ENCODE peak calls at places on chromosomes 3 and 15, in ten cellular contexts. One of them, this sample, is unnamed. For H3K9me3, the result is how much of the 10 kb centered on the place peaks cover.

GRCh38 chr3:101722394-101723173 is 1.8 kb upstream of the CEP97 start:
- DNase-seq in A673: no peak
- DNase-seq in right lobe of liver: no peak
- DNase-seq in left lung: no peak
- DNase-seq in endodermal cell: no peak
- DNase-seq in psoas muscle: no peak
- DNase-seq in esophagus squamous epithelium: no peak
- DNase-seq in left ventricle myocardium inferior: no peak
- DNase-seq in CD8-positive, alpha-beta T cell: no peak
- DNase-seq in astrocyte: no peak
- DNase-seq in this sample: no peak

GRCh38 chr3:52394751-52395502 is 50.0 kb downstream of the SEMA3G start:
- DNase-seq in endodermal cell: no peak
- DNase-seq in CD8-positive, alpha-beta T cell: no peak
- DNase-seq in right lobe of liver: peak
- DNase-seq in A673: no peak
- DNase-seq in psoas muscle: peak
- DNase-seq in esophagus squamous epithelium: no peak
- DNase-seq in left lung: no peak
- DNase-seq in astrocyte: no peak
- DNase-seq in left ventricle myocardium inferior: peak
- DNase-seq in this sample: no peak

GRCh38 chr3:96814581-96815567 is at the start of gene EPHA6:
- DNase-seq in right lobe of liver: no peak
- DNase-seq in astrocyte: no peak
- DNase-seq in endodermal cell: peak
- DNase-seq in psoas muscle: peak
- DNase-seq in CD8-positive, alpha-beta T cell: no peak
- DNase-seq in esophagus squamous epithelium: no peak
- DNase-seq in left ventricle myocardium inferior: no peak
- DNase-seq in left lung: no peak
- DNase-seq in A673: no peak
- DNase-seq in this sample: no peak

GRCh38 chr15:34927726-34928125 is 41.8 kb downstream of the AQR start:
- DNase-seq in right lobe of liver: no peak
- DNase-seq in left lung: no peak
- DNase-seq in psoas muscle: no peak
- DNase-seq in astrocyte: no peak
- DNase-seq in A673: no peak
- DNase-seq in left ventricle myocardium inferior: no peak
- DNase-seq in endodermal cell: no peak
- DNase-seq in esophagus squamous epithelium: no peak
- DNase-seq in CD8-positive, alpha-beta T cell: no peak
- DNase-seq in this sample: no peak

GRCh38 chr15:70882361-70882760 is 9.9 kb downstream of the THAP10 start:
- DNase-seq in left ventricle myocardium inferior: no peak
- DNase-seq in A673: no peak
- DNase-seq in psoas muscle: no peak
- DNase-seq in esophagus squamous epithelium: no peak
- DNase-seq in astrocyte: peak
- DNase-seq in left lung: no peak
- DNase-seq in right lobe of liver: no peak
- DNase-seq in CD8-positive, alpha-beta T cell: no peak
- DNase-seq in endodermal cell: no peak
- DNase-seq in this sample: no peak

GRCh38 chr3:53804697-53805462 is 41.3 kb downstream of the CHDH start:
- DNase-seq in endodermal cell: peak
- DNase-seq in A673: no peak
- DNase-seq in astrocyte: peak
- DNase-seq in CD8-positive, alpha-beta T cell: no peak
- DNase-seq in left ventricle myocardium inferior: no peak
- DNase-seq in right lobe of liver: no peak
- DNase-seq in esophagus squamous epithelium: no peak
- DNase-seq in psoas muscle: no peak
- DNase-seq in left lung: no peak
- DNase-seq in this sample: no peak

GRCh38 chr15:49215768-49216739 is 46.0 kb downstream of the GALK2 start:
- DNase-seq in esophagus squamous epithelium: no peak
- DNase-seq in endodermal cell: peak
- DNase-seq in astrocyte: no peak
- DNase-seq in left lung: peak
- DNase-seq in left ventricle myocardium inferior: peak
- DNase-seq in psoas muscle: no peak
- DNase-seq in right lobe of liver: no peak
- DNase-seq in CD8-positive, alpha-beta T cell: no peak
- DNase-seq in A673: peak
- DNase-seq in this sample: no peak

GRCh38 chr15:64892850-64893403 is 18.8 kb upstream of the ANKDD1A start:
- DNase-seq in A673: no peak
- DNase-seq in endodermal cell: peak
- DNase-seq in astrocyte: no peak
- DNase-seq in right lobe of liver: peak
- DNase-seq in left lung: no peak
- DNase-seq in CD8-positive, alpha-beta T cell: peak
- DNase-seq in esophagus squamous epithelium: no peak
- DNase-seq in psoas muscle: no peak
- DNase-seq in left ventricle myocardium inferior: peak
- DNase-seq in this sample: no peak

GRCh38 chr3:29693863-29694262 is 413.0 kb downstream of the RBMS3 start:
- DNase-seq in A673: peak
- DNase-seq in right lobe of liver: no peak
- DNase-seq in psoas muscle: no peak
- DNase-seq in endodermal cell: peak
- DNase-seq in esophagus squamous epithelium: no peak
- DNase-seq in left ventricle myocardium inferior: no peak
- DNase-seq in astrocyte: peak
- DNase-seq in left lung: no peak
- DNase-seq in CD8-positive, alpha-beta T cell: no peak
- DNase-seq in this sample: no peak

GRCh38 chr3:170040283-170040907 is 2.6 kb downstream of the GPR160 start:
- DNase-seq in CD8-positive, alpha-beta T cell: no peak
- DNase-seq in esophagus squamous epithelium: no peak
- DNase-seq in left ventricle myocardium inferior: no peak
- DNase-seq in left lung: no peak
- DNase-seq in psoas muscle: no peak
- DNase-seq in astrocyte: no peak
- DNase-seq in right lobe of liver: no peak
- DNase-seq in endodermal cell: peak
- DNase-seq in A673: no peak
- DNase-seq in this sample: no peak

GRCh38 chr15:31360843-31361763 is 34.5 kb downstream of the KLF13 start:
- DNase-seq in astrocyte: no peak
- DNase-seq in esophagus squamous epithelium: peak
- DNase-seq in right lobe of liver: peak
- DNase-seq in left lung: peak
- DNase-seq in left ventricle myocardium inferior: peak
- DNase-seq in endodermal cell: no peak
- DNase-seq in CD8-positive, alpha-beta T cell: peak
- DNase-seq in psoas muscle: peak
- DNase-seq in A673: no peak
- DNase-seq in this sample: peak

GRCh38 chr3:162586591-162586990 is 1090.0 kb downstream of the OTOL1 start:
- DNase-seq in left lung: no peak
- DNase-seq in CD8-positive, alpha-beta T cell: no peak
- DNase-seq in astrocyte: no peak
- DNase-seq in endodermal cell: no peak
- DNase-seq in right lobe of liver: no peak
- DNase-seq in psoas muscle: no peak
- DNase-seq in esophagus squamous epithelium: no peak
- DNase-seq in A673: no peak
- DNase-seq in left ventricle myocardium inferior: no peak
- DNase-seq in this sample: no peak

GRCh38 chr15:45458746-45459403 is 63.7 kb downstream of the SLC30A4 start:
- DNase-seq in CD8-positive, alpha-beta T cell: peak
- DNase-seq in left lung: peak
- DNase-seq in endodermal cell: peak
- DNase-seq in astrocyte: no peak
- DNase-seq in left ventricle myocardium inferior: peak
- DNase-seq in psoas muscle: peak
- DNase-seq in A673: peak
- DNase-seq in esophagus squamous epithelium: no peak
- DNase-seq in right lobe of liver: no peak
- DNase-seq in this sample: peak

GRCh38 chr15:73955326-73955725 is 29.1 kb downstream of the LOXL1 start:
- DNase-seq in left ventricle myocardium inferior: no peak
- DNase-seq in astrocyte: no peak
- DNase-seq in left lung: no peak
- DNase-seq in right lobe of liver: no peak
- DNase-seq in psoas muscle: no peak
- DNase-seq in endodermal cell: no peak
- DNase-seq in CD8-positive, alpha-beta T cell: no peak
- DNase-seq in esophagus squamous epithelium: no peak
- DNase-seq in A673: no peak
- DNase-seq in this sample: no peak

GRCh38 chr3:48558446-48559134 is 2.0 kb upstream of the PFKFB4 start:
- DNase-seq in psoas muscle: peak
- DNase-seq in left lung: peak
- DNase-seq in endodermal cell: no peak
- DNase-seq in left ventricle myocardium inferior: peak
- DNase-seq in right lobe of liver: peak
- DNase-seq in A673: no peak
- DNase-seq in CD8-positive, alpha-beta T cell: no peak
- DNase-seq in astrocyte: no peak
- DNase-seq in esophagus squamous epithelium: no peak
- DNase-seq in this sample: no peak

GRCh38 chr3:48555949-48556795 is 431 bp downstream of the PFKFB4 start:
- DNase-seq in left lung: no peak
- DNase-seq in esophagus squamous epithelium: no peak
- DNase-seq in psoas muscle: no peak
- DNase-seq in A673: no peak
- DNase-seq in right lobe of liver: peak
- DNase-seq in left ventricle myocardium inferior: no peak
- DNase-seq in astrocyte: no peak
- DNase-seq in CD8-positive, alpha-beta T cell: no peak
- DNase-seq in endodermal cell: peak
- DNase-seq in this sample: peak

GRCh38 chr3:48553886-48554845 is 2.4 kb downstream of the PFKFB4 start:
- DNase-seq in right lobe of liver: no peak
- DNase-seq in A673: no peak
- DNase-seq in CD8-positive, alpha-beta T cell: no peak
- DNase-seq in astrocyte: no peak
- DNase-seq in left ventricle myocardium inferior: no peak
- DNase-seq in psoas muscle: no peak
- DNase-seq in left lung: no peak
- DNase-seq in endodermal cell: no peak
- DNase-seq in esophagus squamous epithelium: no peak
- DNase-seq in this sample: no peak

GRCh38 chr3:48555231-48555948 is 1.2 kb downstream of the PFKFB4 start:
- DNase-seq in psoas muscle: no peak
- DNase-seq in A673: no peak
- DNase-seq in left ventricle myocardium inferior: no peak
- DNase-seq in esophagus squamous epithelium: no peak
- DNase-seq in left lung: no peak
- DNase-seq in right lobe of liver: no peak
- DNase-seq in endodermal cell: no peak
- DNase-seq in CD8-positive, alpha-beta T cell: no peak
- DNase-seq in astrocyte: no peak
- DNase-seq in this sample: no peak

DNA sequence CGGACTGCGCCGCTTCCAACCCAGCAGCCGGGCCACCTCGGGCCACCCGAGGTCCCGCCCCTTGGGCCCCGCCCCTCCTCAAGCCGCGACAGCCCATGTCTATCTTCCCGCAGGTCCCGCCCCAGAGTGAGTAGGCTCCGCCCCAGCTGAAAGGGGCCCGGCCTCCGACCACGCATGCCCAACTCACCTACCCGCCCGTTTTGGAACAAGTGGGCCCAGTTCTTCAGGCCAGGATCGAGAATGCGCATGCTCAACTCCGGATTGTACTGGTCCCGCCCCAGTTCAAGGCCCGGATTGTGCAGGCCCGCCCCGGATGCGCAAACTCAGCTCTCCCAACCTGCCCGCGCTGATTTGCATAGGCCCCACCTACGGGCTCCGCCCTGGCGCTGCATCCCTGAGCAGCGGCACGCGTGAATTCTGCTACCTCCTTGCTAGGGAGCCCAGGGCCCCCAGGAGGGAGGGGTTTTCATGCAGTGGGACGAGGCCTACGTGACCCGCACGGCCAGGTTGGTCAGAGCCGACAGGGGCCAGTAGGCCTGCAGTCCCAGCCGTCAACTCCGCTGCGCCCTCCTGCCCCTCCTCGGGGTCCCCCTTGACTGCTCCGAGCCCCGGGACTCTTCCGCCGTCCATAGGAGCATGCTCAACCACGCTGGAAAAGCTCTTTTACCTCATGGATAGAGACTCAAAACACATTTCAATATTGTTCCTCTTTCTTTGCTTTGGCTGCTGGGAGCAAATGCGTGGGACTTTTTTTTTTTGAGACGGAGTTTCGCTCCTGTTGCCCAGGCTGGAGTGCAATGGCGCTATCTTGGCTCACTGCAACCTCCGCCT is at the start of gene PFKFB4:
- DNase-seq in psoas muscle: peak
- DNase-seq in right lobe of liver: peak
- DNase-seq in A673: peak
- DNase-seq in esophagus squamous epithelium: peak
- DNase-seq in left ventricle myocardium inferior: peak
- DNase-seq in left lung: peak
- DNase-seq in endodermal cell: peak
- DNase-seq in CD8-positive, alpha-beta T cell: peak
- DNase-seq in astrocyte: peak
- DNase-seq in this sample: peak
- H3K27ac ChIP-seq in psoas muscle: peak
- H3K27ac ChIP-seq in right lobe of liver: peak
- H3K27ac ChIP-seq in A673: peak
- H3K27ac ChIP-seq in esophagus squamous epithelium: peak
- H3K27ac ChIP-seq in left ventricle myocardium inferior: peak
- H3K27ac ChIP-seq in left lung: peak
- H3K27ac ChIP-seq in endodermal cell: peak
- H3K27ac ChIP-seq in CD8-positive, alpha-beta T cell: no peak
- H3K27ac ChIP-seq in astrocyte: no peak
- H3K27ac ChIP-seq in this sample: no peak

GRCh38 chr15:51907136-51907862 is 64.3 kb downstream of the LEO1 start:
- DNase-seq in A673: no peak
- DNase-seq in esophagus squamous epithelium: no peak
- DNase-seq in CD8-positive, alpha-beta T cell: no peak
- DNase-seq in astrocyte: peak
- DNase-seq in endodermal cell: peak
- DNase-seq in psoas muscle: no peak
- DNase-seq in left lung: peak
- DNase-seq in left ventricle myocardium inferior: no peak
- DNase-seq in right lobe of liver: peak
- DNase-seq in this sample: no peak
- TF ChIP-seq CTCF in A673: no peak
- TF ChIP-seq CTCF in esophagus squamous epithelium: no peak
- TF ChIP-seq CTCF in CD8-positive, alpha-beta T cell: no peak
- TF ChIP-seq CTCF in astrocyte: no peak
- TF ChIP-seq CTCF in endodermal cell: peak
- TF ChIP-seq CTCF in psoas muscle: no peak
- TF ChIP-seq CTCF in left lung: no peak
- TF ChIP-seq CTCF in left ventricle myocardium inferior: no peak
- TF ChIP-seq CTCF in right lobe of liver: peak
- TF ChIP-seq CTCF in this sample: no peak

GRCh38 chr15:82968066-82968465 is 15.5 kb upstream of the HOMER2 start:
- DNase-seq in left lung: no peak
- DNase-seq in left ventricle myocardium inferior: no peak
- DNase-seq in astrocyte: peak
- DNase-seq in A673: no peak
- DNase-seq in endodermal cell: no peak
- DNase-seq in CD8-positive, alpha-beta T cell: no peak
- DNase-seq in right lobe of liver: no peak
- DNase-seq in esophagus squamous epithelium: no peak
- DNase-seq in psoas muscle: no peak
- DNase-seq in this sample: no peak
- H3K9me3 ChIP-seq in left lung: under half
- H3K9me3 ChIP-seq in left ventricle myocardium inferior: under half
- H3K9me3 ChIP-seq in astrocyte: under half
- H3K9me3 ChIP-seq in A673: under half
- H3K9me3 ChIP-seq in endodermal cell: under half
- H3K9me3 ChIP-seq in CD8-positive, alpha-beta T cell: under half
- H3K9me3 ChIP-seq in right lobe of liver: under half
- H3K9me3 ChIP-seq in esophagus squamous epithelium: under half
- H3K9me3 ChIP-seq in psoas muscle: under half
- H3K9me3 ChIP-seq in this sample: under half

GRCh38 chr3:99962703-99963102 is 145.0 kb downstream of the CMSS1 start:
- DNase-seq in endodermal cell: no peak
- DNase-seq in CD8-positive, alpha-beta T cell: no peak
- DNase-seq in right lobe of liver: no peak
- DNase-seq in astrocyte: peak
- DNase-seq in psoas muscle: no peak
- DNase-seq in A673: no peak
- DNase-seq in esophagus squamous epithelium: no peak
- DNase-seq in left ventricle myocardium inferior: no peak
- DNase-seq in left lung: no peak
- DNase-seq in this sample: no peak
- H3K27ac ChIP-seq in endodermal cell: no peak
- H3K27ac ChIP-seq in CD8-positive, alpha-beta T cell: no peak
- H3K27ac ChIP-seq in right lobe of liver: no peak
- H3K27ac ChIP-seq in astrocyte: peak
- H3K27ac ChIP-seq in psoas muscle: peak
- H3K27ac ChIP-seq in A673: no peak
- H3K27ac ChIP-seq in esophagus squamous epithelium: no peak
- H3K27ac ChIP-seq in left ventricle myocardium inferior: peak
- H3K27ac ChIP-seq in left lung: no peak
- H3K27ac ChIP-seq in this sample: no peak